ENCODE peak calls at places on chromosome 11, in four cellular contexts. H is heart right ventricle, C is cardiac muscle cell, N is PC-3. T is an unnamed sample. For H3K9me3, the result is how much of the 10 kb centered on the place peaks cover.

GRCh38 chr11:64239662-64240466 is 1.0 kb upstream of the FKBP2 start:
- DNase-seq in H (no peak), C (no peak), N (no peak), T (no peak)

GRCh38 chr11:122478986-122479385 is 176.5 kb upstream of the UBASH3B start:
- DNase-seq in H (no peak), C (no peak), N (no peak), T (no peak)

GRCh38 chr11:69938206-69938605 is 119.0 kb upstream of the FGF3 start:
- DNase-seq in H (peak), C (no peak), N (no peak), T (no peak)

GRCh38 chr11:128399186-128399585 is 188.2 kb downstream of the ETS1 start:
- DNase-seq in H (no peak), C (no peak), N (peak), T (no peak)

GRCh38 chr11:911890-912219 is 1.2 kb upstream of the CHID1 start:
- DNase-seq in H (no peak), C (no peak), N (no peak), T (no peak)

GRCh38 chr11:117187007-117187406 is 8.5 kb downstream of the SIDT2 start:
- DNase-seq in H (no peak), C (no peak), N (no peak), T (no peak)

GRCh38 chr11:75147191-75147874 is 3.6 kb upstream of the SLCO2B1 start:
- DNase-seq in H (no peak), C (no peak), N (no peak), T (no peak)

GRCh38 chr11:70569996-70570692 is 171.8 kb downstream of the CTTN start:
- DNase-seq in H (no peak), C (no peak), N (no peak), T (no peak)

GRCh38 chr11:84800755-84801346 is 826.3 kb downstream of the DLG2 start:
- DNase-seq in H (no peak), C (peak), N (peak), T (no peak)

GRCh38 chr11:125954123-125954944 is 8.5 kb downstream of the VSIG10L2 start:
- DNase-seq in H (no peak), C (no peak), N (no peak), T (no peak)

GRCh38 chr11:128195057-128195751 is 392.2 kb downstream of the ETS1 start:
- DNase-seq in H (no peak), C (no peak), N (no peak), T (peak)

GRCh38 chr11:1836011-1836945 is 1.5 kb downstream of the SYT8 start:
- DNase-seq in H (peak), C (no peak), N (no peak), T (no peak)

GRCh38 chr11:1643146-1643690 is 13.6 kb downstream of the KRTAP5-5 start:
- DNase-seq in H (no peak), C (no peak), N (no peak), T (no peak)

GRCh38 chr11:798093-798713 is at the start of gene SLC25A22:
- DNase-seq in H (peak), C (peak), N (peak), T (peak)

GRCh38 chr11:62081378-62082291 is 42.2 kb upstream of the INCENP start:
- DNase-seq in H (peak), C (peak), N (peak), T (peak)

DNA sequence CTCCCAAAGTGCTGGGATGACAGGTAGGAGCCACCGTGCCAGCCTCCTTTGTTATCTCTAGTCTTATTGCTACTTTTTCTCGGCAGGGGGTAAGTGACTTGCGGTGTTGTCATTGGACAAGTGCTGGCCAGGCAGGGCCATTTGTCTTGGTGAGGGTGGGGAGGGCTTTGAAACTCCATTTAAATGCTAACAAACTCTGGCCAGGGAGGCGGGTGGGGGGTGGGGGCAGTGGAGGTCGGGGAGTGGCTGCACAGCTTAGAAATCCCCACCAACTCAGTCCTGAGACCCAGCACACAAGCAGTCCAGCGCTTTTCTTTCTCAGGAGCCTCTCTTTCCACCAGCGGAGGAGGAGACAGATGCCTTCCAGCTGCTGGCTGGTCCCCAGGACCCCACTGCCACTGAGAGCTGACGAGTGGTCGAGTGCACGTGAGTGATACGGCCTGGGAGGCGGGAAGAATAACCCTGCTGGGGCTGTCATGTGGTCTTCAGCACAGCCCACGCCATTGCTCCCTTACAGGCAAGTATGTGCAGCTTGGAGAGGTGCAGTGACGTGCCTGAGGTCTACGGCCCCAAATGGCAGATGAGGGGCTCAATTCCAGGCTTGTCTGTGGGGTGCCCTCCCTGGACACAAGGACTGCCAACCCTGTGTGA is 24.2 kb upstream of the OSBPL5 start:
- DNase-seq in H (no peak), C (peak), N (no peak), T (peak)
- TF ChIP-seq CTCF in H (no peak), C (no peak), N (no peak), T (no peak)

DNA sequence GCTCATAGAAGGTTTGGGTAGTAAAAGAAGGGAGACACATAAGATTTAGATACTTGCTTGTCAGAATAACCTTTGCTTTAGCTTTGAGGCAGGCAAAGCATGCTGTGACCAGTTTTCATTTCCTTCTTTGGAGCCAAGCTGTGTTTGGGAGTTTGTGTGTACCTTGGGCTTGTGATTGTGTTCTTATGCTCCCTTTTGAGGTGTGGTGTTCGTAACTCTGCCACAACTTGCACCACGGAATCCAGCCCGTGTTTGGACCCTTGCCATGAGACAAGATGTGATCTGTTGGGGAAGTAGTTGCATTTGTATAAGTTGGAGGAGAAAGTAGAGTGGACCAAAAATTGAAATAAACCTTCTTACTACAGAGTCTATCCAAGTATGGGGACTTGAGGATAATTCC is 34.0 kb downstream of the BMAL1 start:
- DNase-seq in H (no peak), C (no peak), N (no peak), T (no peak)
- H3K27ac ChIP-seq in H (no peak), C (no peak), N (no peak), T (no peak)

GRCh38 chr11:93197383-93198220 is at the start of gene SLC36A4:
- DNase-seq in H (peak), C (peak), N (peak), T (peak)
- H3K9me3 ChIP-seq in H (under half), C (under half), N (under half), T (under half)

GRCh38 chr11:78138281-78138680 is 1.1 kb downstream of the ALG8 start:
- DNase-seq in H (no peak), C (no peak), N (peak), T (no peak)

GRCh38 chr11:78139422-78140391 is at the start of gene ALG8:
- DNase-seq in H (peak), C (peak), N (peak), T (peak)

GRCh38 chr11:78140392-78141077 is 1.1 kb upstream of the ALG8 start:
- DNase-seq in H (no peak), C (no peak), N (no peak), T (no peak)

DNA sequence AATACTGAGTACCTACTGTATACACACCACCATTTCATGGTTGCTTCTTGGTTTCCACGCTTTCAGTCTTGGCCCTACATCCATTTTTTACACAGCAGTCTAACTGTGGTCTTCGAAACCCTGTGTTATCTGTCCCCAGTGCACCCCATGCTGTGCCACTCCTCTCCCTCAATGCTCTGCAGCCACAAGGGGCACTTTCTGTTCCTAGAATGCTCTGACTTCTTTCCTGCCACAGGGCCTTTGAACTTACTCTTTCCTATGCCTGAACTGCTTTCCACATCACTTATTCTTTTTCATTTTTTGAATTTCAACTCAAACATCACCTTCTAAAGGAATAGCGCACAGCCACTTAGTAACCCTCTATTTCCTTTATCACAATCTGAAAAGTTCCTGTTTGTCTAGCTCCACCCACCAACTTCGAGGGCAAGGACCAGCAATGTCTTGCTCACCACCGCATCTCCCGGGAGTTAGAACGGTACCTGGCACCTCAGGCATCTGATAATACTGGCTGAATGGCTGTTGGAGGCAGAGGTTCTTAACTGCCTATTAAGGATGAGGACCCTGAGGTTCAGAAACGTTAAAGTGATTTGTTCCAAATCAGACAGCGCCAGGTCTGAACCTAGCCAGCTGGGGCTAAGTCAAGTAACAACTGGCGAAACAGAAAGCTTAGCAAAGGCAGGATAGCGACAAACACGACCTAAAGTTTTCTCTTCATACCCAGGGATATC is 568 bp downstream of the ALG8 start:
- DNase-seq in H (no peak), C (no peak), N (peak), T (peak)
- TF ChIP-seq CTCF in H (no peak), C (no peak), N (no peak), T (no peak)

GRCh38 chr11:47388697-47389576 is 10.6 kb upstream of the SPI1 start:
- DNase-seq in H (no peak), C (no peak), N (no peak), T (no peak)
- H3K27ac ChIP-seq in H (no peak), C (no peak), N (no peak), T (no peak)

GRCh38 chr11:24619900-24620299 is 123.0 kb downstream of the LUZP2 start:
- DNase-seq in H (no peak), C (no peak), N (no peak), T (no peak)

GRCh38 chr11:24623121-24623520 is 126.3 kb downstream of the LUZP2 start:
- DNase-seq in H (no peak), C (no peak), N (no peak), T (no peak)

GRCh38 chr11:24622262-24622661 is 125.4 kb downstream of the LUZP2 start:
- DNase-seq in H (no peak), C (peak), N (no peak), T (no peak)

DNA sequence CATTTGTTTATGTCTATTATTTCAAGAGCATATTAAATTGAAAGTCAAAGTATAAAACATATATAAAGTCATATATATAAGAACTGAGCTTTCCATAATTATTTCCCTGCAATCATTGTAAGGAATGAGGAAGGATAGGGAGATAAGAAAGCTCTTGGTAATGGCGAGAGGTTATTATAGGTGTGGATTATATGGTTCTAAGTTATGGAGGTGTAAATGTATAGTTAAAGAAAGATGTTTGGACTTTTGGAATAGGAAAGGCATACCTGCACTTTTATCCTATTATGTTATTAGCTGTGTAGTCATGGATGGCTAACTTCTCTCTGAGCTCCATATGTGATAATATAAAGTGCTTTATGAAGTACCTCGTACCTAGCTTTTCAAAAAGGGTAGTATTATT is 127.6 kb downstream of the LUZP2 start:
- DNase-seq in H (no peak), C (no peak), N (no peak), T (no peak)
- H3K9me3 ChIP-seq in H (under half), C (under half), N (under half), T (under half)

T was measured in CD4-positive, alpha-beta T cell.